ENCODE peak calls at places on chromosomes 12 and 14, in seven cellular contexts. K is heart left ventricle; B is Peyer's patch; W is neural progenitor cell; P is CD4-positive, alpha-beta T cell; G is H9; R is heart right ventricle. U is an unnamed sample.

GRCh38 chr12:92288533-92288932 is 142.9 kb upstream of the BTG1 start:
- DNase-seq in K (no peak), B (no peak), W (no peak), P (no peak), G (no peak), R (peak), U (peak)

GRCh38 chr12:49092086-49092815 is 2.4 kb downstream of the DHH start:
- DNase-seq in K (peak), B (no peak), W (peak), P (peak), G (peak), R (no peak), U (peak)

GRCh38 chr12:117850048-117850447 is 118.7 kb downstream of the KSR2 start:
- DNase-seq in K (no peak), B (no peak), W (peak), P (no peak), G (peak), R (no peak), U (no peak)

GRCh38 chr14:76050797-76051392 is 65.3 kb downstream of the IFT43 start:
- DNase-seq in K (peak), B (no peak), W (peak), P (peak), G (no peak), R (peak), U (peak)

GRCh38 chr12:121805800-121806555 is 2.2 kb downstream of the SETD1B start:
- DNase-seq in K (peak), B (peak), W (no peak), P (no peak), G (no peak), R (no peak), U (no peak)

GRCh38 chr12:49547090-49547690 is 8.4 kb downstream of the KCNH3 start:
- DNase-seq in K (no peak), B (no peak), W (no peak), P (no peak), G (no peak), R (no peak), U (no peak)

GRCh38 chr12:45568808-45569207 is 160.7 kb upstream of the ARID2 start:
- DNase-seq in K (no peak), B (no peak), W (no peak), P (no peak), G (no peak), R (no peak), U (no peak)

GRCh38 chr12:27822076-27822712 is 42.2 kb upstream of the MANSC4 start:
- DNase-seq in K (no peak), B (no peak), W (no peak), P (peak), G (no peak), R (no peak), U (no peak)

GRCh38 chr14:105484069-105484996 is 2.4 kb upstream of the CRIP1 start:
- DNase-seq in K (peak), B (no peak), W (peak), P (peak), G (no peak), R (peak), U (no peak)

GRCh38 chr14:105409379-105409778 is 10.2 kb upstream of the MTA1 start:
- DNase-seq in K (no peak), B (no peak), W (no peak), P (no peak), G (no peak), R (no peak), U (no peak)

GRCh38 chr14:104935026-104935650 is 10.5 kb downstream of the PLD4 start:
- DNase-seq in K (no peak), B (peak), W (no peak), P (no peak), G (no peak), R (no peak), U (no peak)

GRCh38 chr12:103208006-103208405 is 250.5 kb downstream of the ASCL1 start:
- DNase-seq in K (no peak), B (no peak), W (peak), P (no peak), G (no peak), R (no peak), U (no peak)

GRCh38 chr12:115144425-115144824 is 460.4 kb upstream of the TBX3 start:
- DNase-seq in K (no peak), B (no peak), W (no peak), P (no peak), G (no peak), R (no peak), U (no peak)

DNA sequence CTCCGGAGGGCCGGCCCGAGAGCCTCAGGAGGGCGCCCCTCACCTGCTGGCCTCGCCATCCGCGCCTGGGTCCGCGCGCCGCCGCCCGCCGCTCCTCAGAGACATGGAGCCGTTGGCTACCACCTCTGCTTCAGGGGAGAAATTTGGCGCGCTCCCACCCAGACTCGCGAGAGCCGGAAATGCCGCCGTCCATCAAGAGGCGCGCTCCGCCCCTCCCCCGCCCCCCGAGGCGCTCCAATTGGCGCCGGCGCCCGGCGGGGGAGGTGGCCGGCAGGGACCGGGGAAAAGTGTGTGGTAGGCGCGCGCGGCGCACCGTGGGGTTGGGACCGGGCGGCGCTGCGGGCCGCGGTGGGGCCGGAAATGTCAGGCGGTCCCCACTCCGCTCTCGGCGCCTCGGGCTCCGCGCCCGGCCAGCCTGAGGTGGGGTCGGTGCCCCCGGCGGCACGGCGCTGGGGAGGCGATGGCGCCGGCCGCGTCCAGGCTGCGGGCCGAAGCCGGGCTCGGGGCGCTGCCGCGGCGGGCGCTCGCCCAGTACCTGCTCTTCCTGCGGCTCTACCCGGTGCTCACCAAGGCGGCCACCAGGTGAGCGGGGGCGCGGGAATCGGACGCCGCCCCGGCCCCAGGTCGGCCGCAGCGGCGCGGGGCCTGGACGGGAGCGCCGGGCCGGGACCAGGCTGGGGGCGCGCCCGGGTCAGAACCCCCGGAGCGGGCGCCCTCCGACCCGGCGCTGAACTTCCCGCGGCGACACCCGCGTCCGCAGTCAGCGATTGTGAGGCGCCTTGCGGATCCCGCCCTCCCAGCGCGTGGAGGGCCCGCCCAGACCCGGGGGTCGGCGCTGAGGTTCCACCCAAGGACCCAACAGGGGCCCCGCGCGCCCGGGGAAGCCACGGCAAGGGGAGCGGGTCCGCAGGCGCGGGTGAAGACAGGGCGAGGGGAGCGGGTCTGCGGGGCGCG is at the start of the genes POLE and PXMP2:
- DNase-seq in K (peak), B (peak), W (peak), P (peak), G (peak), R (peak), U (peak)
- H3K27ac ChIP-seq in K (peak), B (peak), W (peak), P (no peak), G (no peak), R (peak), U (no peak)

GRCh38 chr12:8696402-8697100 is 1.2 kb upstream of the RIMKLB start:
- DNase-seq in K (no peak), B (no peak), W (peak), P (no peak), G (no peak), R (no peak), U (no peak)
- H3K27ac ChIP-seq in K (peak), B (peak), W (no peak), P (no peak), G (no peak), R (peak), U (peak)

GRCh38 chr14:70009961-70010360 is 130.7 kb downstream of the SMOC1 start:
- DNase-seq in K (peak), B (no peak), W (no peak), P (no peak), G (no peak), R (no peak), U (no peak)

GRCh38 chr14:70008457-70008856 is 129.2 kb downstream of the SMOC1 start:
- DNase-seq in K (no peak), B (no peak), W (no peak), P (no peak), G (no peak), R (no peak), U (no peak)

GRCh38 chr14:70011708-70012107 is 132.5 kb downstream of the SMOC1 start:
- DNase-seq in K (no peak), B (no peak), W (no peak), P (no peak), G (no peak), R (no peak), U (no peak)

GRCh38 chr14:70011098-70011497 is 131.9 kb downstream of the SMOC1 start:
- DNase-seq in K (no peak), B (no peak), W (no peak), P (no peak), G (no peak), R (no peak), U (no peak)

DNA sequence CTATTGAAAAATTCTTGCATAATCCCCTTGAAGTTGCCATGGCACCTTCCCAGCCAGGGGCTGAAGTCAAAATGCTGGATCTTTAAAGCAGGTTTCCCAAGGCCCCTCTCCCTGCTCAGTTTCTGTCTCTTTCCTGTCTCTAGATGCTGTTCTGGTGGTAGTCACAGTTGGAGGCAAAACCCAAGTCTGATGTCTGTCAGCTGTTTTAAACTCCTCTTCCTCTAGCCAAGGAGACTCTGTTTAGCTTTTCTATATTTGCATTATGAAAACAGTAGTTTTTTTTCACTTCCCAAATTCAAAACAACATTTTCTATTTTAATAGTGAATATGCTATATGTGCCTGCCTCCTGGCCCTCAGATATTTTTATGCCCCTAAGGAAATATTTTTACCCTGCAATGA is 129.6 kb downstream of the SMOC1 start:
- DNase-seq in K (no peak), B (no peak), W (no peak), P (no peak), G (no peak), R (no peak), U (no peak)
- H3K27ac ChIP-seq in K (no peak), B (no peak), W (no peak), P (no peak), G (no peak), R (no peak), U (no peak)

GRCh38 chr14:71799831-71800230 is 132.4 kb upstream of the RGS6 start:
- DNase-seq in K (no peak), B (no peak), W (no peak), P (no peak), G (no peak), R (no peak), U (no peak)
- H3K27ac ChIP-seq in K (no peak), B (no peak), W (no peak), P (no peak), G (no peak), R (no peak), U (no peak)

GRCh38 chr12:15700595-15700994 is 88.6 kb downstream of the EPS8 start:
- DNase-seq in K (no peak), B (no peak), W (no peak), P (no peak), G (no peak), R (peak), U (no peak)
- H3K27ac ChIP-seq in K (peak), B (no peak), W (no peak), P (no peak), G (no peak), R (peak), U (no peak)

GRCh38 chr14:51711505-51711904 is 59.8 kb downstream of the FRMD6 start:
- DNase-seq in K (no peak), B (no peak), W (no peak), P (no peak), G (no peak), R (no peak), U (no peak)
- H3K27ac ChIP-seq in K (no peak), B (no peak), W (no peak), P (no peak), G (no peak), R (no peak), U (no peak)

DNA sequence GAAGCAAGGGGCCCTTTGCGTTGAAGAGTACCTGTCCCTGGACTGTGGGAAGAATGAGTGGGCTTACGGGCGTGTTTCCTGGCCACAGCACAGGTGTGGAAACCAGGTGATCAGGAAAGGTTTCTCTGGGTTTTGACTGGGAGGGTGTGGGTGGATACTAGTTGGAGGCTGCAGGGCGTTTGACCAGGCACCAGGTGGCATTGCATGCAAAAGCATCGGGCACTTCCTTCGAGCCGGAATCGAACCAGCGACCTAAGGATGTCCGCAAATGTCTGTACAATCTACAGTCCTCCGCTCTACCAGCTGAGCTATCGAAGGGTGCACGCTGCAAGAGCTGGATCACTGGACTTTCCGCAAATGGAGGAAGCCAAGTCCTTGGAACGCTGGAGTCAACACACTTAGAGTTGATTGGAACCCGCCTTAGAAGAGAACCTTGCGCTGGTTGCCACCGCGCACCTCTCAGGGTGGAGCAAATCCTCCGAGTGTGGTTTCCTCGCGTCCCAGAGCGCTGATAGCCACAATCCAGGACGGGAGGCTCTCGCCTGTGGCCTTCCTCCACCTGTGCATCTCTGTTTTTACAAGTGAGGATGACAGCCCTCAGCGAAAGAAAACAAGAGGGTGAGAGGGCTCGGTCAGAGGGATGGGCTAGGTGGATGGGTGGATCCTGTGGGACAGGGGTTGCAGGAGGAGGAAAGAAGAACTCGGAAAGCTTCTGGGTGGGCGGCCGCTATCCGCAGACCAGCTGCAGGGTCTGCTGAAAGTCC is 21.2 kb upstream of the RNASE4 start:
- DNase-seq in K (peak), B (peak), W (peak), P (peak), G (peak), R (peak), U (peak)
- H3K27ac ChIP-seq in K (no peak), B (no peak), W (no peak), P (no peak), G (no peak), R (no peak), U (no peak)

GRCh38 chr12:6234906-6235305 is 34.7 kb downstream of the CD9 start:
- DNase-seq in K (no peak), B (no peak), W (no peak), P (no peak), G (no peak), R (no peak), U (peak)
- H3K27ac ChIP-seq in K (no peak), B (peak), W (no peak), P (no peak), G (no peak), R (peak), U (peak)

GRCh38 chr12:85835417-85835809 is 796 bp downstream of the RASSF9 start:
- DNase-seq in K (no peak), B (no peak), W (peak), P (no peak), G (no peak), R (no peak), U (no peak)

GRCh38 chr12:85833558-85833957 is 2.7 kb downstream of the RASSF9 start:
- DNase-seq in K (no peak), B (no peak), W (no peak), P (no peak), G (no peak), R (no peak), U (no peak)

GRCh38 chr12:85835810-85836715 is at the start of gene RASSF9:
- DNase-seq in K (peak), B (peak), W (peak), P (no peak), G (peak), R (peak), U (no peak)

GRCh38 chr12:85836716-85837100 is 499 bp upstream of the RASSF9 start:
- DNase-seq in K (no peak), B (no peak), W (no peak), P (no peak), G (peak), R (no peak), U (no peak)

GRCh38 chr12:85834378-85834777 is 1.8 kb downstream of the RASSF9 start:
- DNase-seq in K (no peak), B (no peak), W (no peak), P (no peak), G (no peak), R (no peak), U (no peak)
- H3K27ac ChIP-seq in K (no peak), B (no peak), W (peak), P (no peak), G (no peak), R (peak), U (no peak)

U was measured in caudate nucleus.